ENCODE peak calls at places on chromosomes 7 and 10, in seven cellular contexts. M, T, N, L, B, K and R are unnamed samples.
A peak's percentile ranks its signal among the peaks of the same experiment; 100 is the strongest.

GRCh38 chr7:18117482-18117881 is 89.8 kb upstream of the PRPS1L1 start:
- DNase-seq in B (no peak), L (no peak), K (no peak), N (no peak), T (no peak), M (no peak), R (no peak)

GRCh38 chr7:35593896-35594295 is 101.0 kb downstream of the HERPUD2 start:
- DNase-seq in B (no peak), M (peak; percentile 26), N (no peak), K (no peak), L (no peak), T (no peak), R (peak; percentile 34)

GRCh38 chr7:151252961-151253691 is 4.6 kb upstream of the SMARCD3 start:
- DNase-seq in N (no peak), M (no peak), K (no peak), T (no peak), L (no peak), B (no peak), R (no peak)

GRCh38 chr10:127578628-127579305 is 29.7 kb downstream of the NPS start:
- DNase-seq in N (no peak), B (no peak), K (no peak), L (no peak), M (no peak), T (no peak), R (no peak)

GRCh38 chr10:15791816-15792524 is 68.3 kb downstream of the MINDY3 start:
- DNase-seq in T (peak; percentile 68), N (no peak), K (no peak), M (no peak), L (no peak), B (no peak), R (no peak)

GRCh38 chr7:33849961-33850559 is 55.3 kb upstream of the BMPER start:
- DNase-seq in B (no peak), N (no peak), M (no peak), K (no peak), T (no peak), L (no peak), R (no peak)

GRCh38 chr7:377069-378040 is 87.4 kb downstream of the FOXL3 start:
- DNase-seq in K (no peak), T (no peak), M (no peak), B (no peak), N (no peak), L (no peak), R (peak; percentile 6)

GRCh38 chr10:29150010-29150409 is 138.9 kb upstream of the LYZL1 start:
- DNase-seq in L (no peak), K (no peak), B (no peak), N (no peak), T (peak; percentile 58), M (no peak), R (no peak)

GRCh38 chr10:8183241-8183704 is 128.8 kb downstream of the GATA3 start:
- DNase-seq in T (peak; percentile 93), N (peak; percentile 44), K (no peak), B (no peak), L (no peak), M (peak; percentile 12), R (peak; percentile 36)

GRCh38 chr10:125076891-125077643 is 83.3 kb downstream of the CTBP2 start:
- DNase-seq in N (no peak), T (no peak), B (no peak), L (peak; percentile 65), K (no peak), M (no peak), R (no peak)

GRCh38 chr7:143284591-143285453 is at the start of gene TMEM139:
- DNase-seq in N (no peak), B (no peak), M (no peak), L (peak; percentile 87), K (no peak), T (no peak), R (no peak)

GRCh38 chr7:1666779-1667565 is 3.1 kb upstream of the ELFN1 start:
- DNase-seq in M (peak; percentile 13), T (no peak), L (no peak), K (no peak), B (no peak), N (peak; percentile 31), R (no peak)